ENCODE peak calls at places on chromosomes 5 and 9, in four cellular contexts. T is mesenchymal stem cell, J is neuronal stem cell, S is IMR-90. R is an unnamed sample.

GRCh38 chr5:74667396-74667795 is 17.6 kb upstream of the HEXB start:
- DNase-seq in J (no peak), T (peak), S (peak), R (no peak)

GRCh38 chr9:86721843-86722705 is 225.2 kb downstream of the GAS1 start:
- DNase-seq in J (no peak), T (peak), S (peak), R (no peak)

GRCh38 chr5:141771031-141771430 is 89.0 kb upstream of the ARAP3 start:
- DNase-seq in J (no peak), S (peak), T (peak), R (no peak)

GRCh38 chr9:136506425-136506824 is 23.6 kb upstream of the SEC16A start:
- DNase-seq in T (no peak), S (no peak), J (no peak), R (no peak)

GRCh38 chr9:134834217-134834956 is 46.2 kb upstream of the FCN2 start:
- DNase-seq in S (no peak), T (no peak), J (no peak), R (no peak)

GRCh38 chr9:118957585-118957984 is 411.6 kb downstream of the BRINP1 start:
- DNase-seq in S (no peak), J (no peak), T (no peak), R (no peak)

GRCh38 chr5:671459-672328 is 21.5 kb downstream of the TPPP start:
- DNase-seq in S (peak), T (peak), J (peak), R (peak)

GRCh38 chr9:111150241-111150640 is 112.0 kb upstream of the LPAR1 start:
- DNase-seq in T (no peak), S (no peak), J (no peak), R (no peak)

GRCh38 chr9:26744362-26744965 is 148.1 kb downstream of the CAAP1 start:
- DNase-seq in T (peak), S (peak), J (no peak), R (no peak)

GRCh38 chr5:58918015-58918729 is 335.3 kb downstream of the RAB3C start:
- DNase-seq in S (no peak), T (no peak), J (no peak), R (no peak)

GRCh38 chr9:127079741-127080140 is 42.7 kb downstream of the ANGPTL2 start:
- DNase-seq in J (no peak), T (no peak), S (no peak), R (no peak)

GRCh38 chr5:150507283-150508020 is 479 bp upstream of the NDST1 start:
- DNase-seq in T (no peak), J (no peak), S (no peak), R (no peak)

GRCh38 chr5:164501344-164501743 is 995.9 kb downstream of the MAT2B start:
- DNase-seq in J (no peak), T (no peak), S (no peak), R (no peak)
- H2BK15ac ChIP-seq in J (no peak), T (no peak), S (no peak), R (no peak)

DNA sequence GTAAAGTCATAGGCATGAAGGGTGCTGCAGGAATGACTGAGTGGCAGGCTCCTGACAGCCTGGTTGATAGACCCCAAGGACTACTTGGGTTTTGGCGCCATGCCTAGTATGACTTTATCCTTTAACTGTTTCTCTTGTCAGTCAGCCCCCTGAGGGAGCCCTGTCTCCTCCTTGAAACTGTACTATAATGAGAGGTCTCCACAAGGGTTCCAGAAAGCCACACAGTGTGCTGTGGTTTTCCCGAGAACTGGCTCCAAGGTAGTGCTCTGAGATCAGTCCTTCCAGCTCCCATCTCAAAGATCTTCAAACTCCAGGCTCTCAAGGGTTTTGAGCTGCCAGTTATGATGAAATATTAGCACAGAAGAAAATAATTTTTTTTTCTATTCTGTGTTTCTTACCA is 26.7 kb upstream of the TNC start:
- DNase-seq in T (no peak), J (no peak), S (no peak), R (no peak)
- H2BK15ac ChIP-seq in T (peak), J (no peak), S (peak), R (no peak)

GRCh38 chr9:129326061-129327005 is 148.3 kb upstream of the IER5L start:
- DNase-seq in J (no peak), T (no peak), S (no peak), R (no peak)
- H2BK15ac ChIP-seq in J (peak), T (peak), S (no peak), R (no peak)

DNA sequence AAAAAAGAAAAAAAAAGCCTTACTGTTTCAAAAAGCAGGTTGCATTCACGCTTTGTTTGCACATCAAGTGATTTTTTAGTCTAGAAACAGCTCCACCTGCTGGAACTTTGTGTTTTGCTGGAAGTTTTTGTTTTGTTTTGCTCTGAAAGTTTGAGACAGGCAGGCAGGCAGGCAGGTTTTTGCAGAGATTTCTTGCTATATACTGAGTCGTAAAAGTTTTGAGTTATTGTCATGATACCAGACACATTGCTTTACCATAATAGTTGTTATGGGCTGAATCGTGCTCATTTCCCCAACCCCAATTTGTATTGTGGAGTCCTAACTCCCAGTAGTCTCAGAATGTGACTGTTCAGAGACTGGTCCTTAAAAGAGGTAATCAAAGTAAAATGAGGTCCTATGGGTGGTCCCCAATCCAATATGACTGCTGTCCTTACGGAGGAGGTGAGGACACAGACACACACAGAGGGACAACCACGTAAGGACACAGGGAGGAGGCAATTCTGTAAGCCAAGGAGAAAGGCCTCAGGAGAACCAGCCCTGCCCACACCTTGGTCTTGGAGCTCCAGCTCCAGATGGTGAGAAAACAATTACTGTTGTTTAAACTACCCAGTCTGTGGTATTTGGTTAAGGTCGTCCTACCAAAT is 20.9 kb downstream of the OR2Y1 start:
- DNase-seq in S (peak), J (peak), T (peak), R (no peak)
- H2BK15ac ChIP-seq in S (no peak), J (no peak), T (no peak), R (no peak)

GRCh38 chr5:3346111-3346820 is 249.4 kb upstream of the IRX1 start:
- DNase-seq in S (no peak), J (no peak), T (no peak), R (no peak)
- H2BK15ac ChIP-seq in S (no peak), J (no peak), T (no peak), R (no peak)

GRCh38 chr9:37936376-37936775 is 32.4 kb upstream of the SLC25A51 start:
- DNase-seq in S (no peak), T (no peak), J (no peak), R (no peak)

GRCh38 chr9:37938121-37938906 is 34.4 kb upstream of the SLC25A51 start:
- DNase-seq in T (peak), J (no peak), S (peak), R (no peak)

GRCh38 chr9:37937403-37937802 is 33.5 kb upstream of the SLC25A51 start:
- DNase-seq in J (no peak), S (no peak), T (no peak), R (no peak)

GRCh38 chr9:37935106-37935505 is 31.2 kb upstream of the SLC25A51 start:
- DNase-seq in T (no peak), S (no peak), J (no peak), R (no peak)

GRCh38 chr9:37936965-37937364 is 33.0 kb upstream of the SLC25A51 start:
- DNase-seq in S (peak), J (no peak), T (peak), R (no peak)
- H2BK15ac ChIP-seq in S (peak), J (no peak), T (no peak), R (no peak)

GRCh38 chr9:130996672-130997394 is 12.1 kb upstream of the LAMC3 start:
- DNase-seq in J (no peak), T (no peak), S (no peak), R (peak)
- H2BK15ac ChIP-seq in J (no peak), T (no peak), S (no peak), R (no peak)

DNA sequence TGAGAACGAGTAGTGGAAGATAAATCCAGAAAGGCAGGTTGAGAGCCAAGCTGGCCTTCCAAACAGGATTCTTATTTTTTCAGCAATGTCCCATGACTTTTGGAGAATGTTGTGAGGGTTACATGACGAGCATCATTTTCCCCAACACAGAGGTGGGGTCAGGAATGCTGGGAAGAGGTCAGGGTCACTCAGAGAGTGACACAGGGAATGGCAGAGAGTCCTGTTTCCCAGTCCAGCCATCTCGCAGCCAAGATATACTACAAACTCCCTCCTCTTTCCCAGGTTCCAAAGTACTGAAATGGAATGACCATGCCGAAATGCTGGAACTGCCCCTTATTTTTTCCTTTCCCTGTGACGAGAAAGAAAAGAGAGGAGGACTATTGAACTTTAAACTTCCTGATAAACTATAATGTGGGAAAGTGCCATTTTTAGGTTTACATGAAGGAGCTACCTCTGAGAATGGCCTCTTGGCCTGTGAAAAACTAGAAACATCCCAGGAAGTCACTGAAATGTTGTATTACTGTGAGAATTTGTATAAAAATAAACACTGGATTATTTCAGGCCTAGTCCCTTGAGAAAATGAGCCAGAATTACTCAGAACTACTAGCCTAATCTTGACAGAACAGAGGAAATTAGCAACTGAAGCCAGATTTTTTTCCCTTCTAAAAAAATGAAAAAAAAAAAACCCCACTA is 420.4 kb downstream of the CETN3 start:
- DNase-seq in T (peak), S (no peak), J (no peak), R (no peak)
- H2BK15ac ChIP-seq in T (no peak), S (no peak), J (no peak), R (no peak)

GRCh38 chr9:129351058-129351641 is 173.1 kb upstream of the IER5L start:
- DNase-seq in J (peak), T (no peak), S (no peak), R (peak)

GRCh38 chr9:129348890-129349570 is 171.0 kb upstream of the IER5L start:
- DNase-seq in S (no peak), T (no peak), J (no peak), R (no peak)

GRCh38 chr9:129351642-129352151 is 173.6 kb upstream of the IER5L start:
- DNase-seq in S (no peak), J (no peak), T (peak), R (peak)

GRCh38 chr9:129349571-129349947 is 171.5 kb upstream of the IER5L start:
- DNase-seq in T (no peak), J (no peak), S (no peak), R (no peak)

DNA sequence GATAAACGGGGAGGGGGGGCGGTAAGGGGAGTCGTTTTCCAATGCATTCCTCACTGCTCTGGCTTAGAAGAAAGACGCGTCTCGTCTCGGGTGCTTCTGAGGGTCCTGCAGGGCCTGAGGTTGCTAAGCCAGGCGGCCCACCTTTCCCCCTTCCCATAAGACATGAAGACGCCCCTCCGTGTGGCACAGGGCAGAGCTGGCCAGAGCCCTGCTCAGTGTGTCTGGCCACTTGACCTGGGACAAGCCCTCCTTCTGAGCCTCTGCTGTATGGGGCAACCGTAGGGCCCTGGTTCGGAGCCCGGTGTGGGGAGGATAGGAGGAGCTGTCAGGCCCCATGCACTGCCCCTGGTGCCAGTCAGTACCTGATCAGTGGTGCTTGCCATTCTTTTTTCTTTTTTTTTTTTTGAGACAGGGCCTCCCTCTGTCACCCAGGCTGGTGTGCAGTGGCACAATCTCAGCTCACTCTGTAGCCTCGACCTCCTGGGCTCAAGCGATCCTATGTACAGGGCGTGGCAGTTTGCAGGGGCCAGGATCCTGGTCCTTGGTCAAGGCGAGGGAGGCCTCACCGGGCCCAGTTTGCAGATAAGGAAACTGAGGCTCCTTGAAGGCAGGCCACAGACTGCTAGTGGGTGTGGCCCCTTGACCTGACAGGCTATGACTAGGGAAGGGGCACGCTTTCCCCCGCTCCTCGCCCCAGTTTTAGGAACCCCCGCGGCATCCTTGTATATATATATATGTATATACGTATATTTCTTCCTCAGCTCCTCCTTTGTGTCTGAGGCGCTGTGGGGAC is 172.3 kb upstream of the IER5L start:
- DNase-seq in T (no peak), J (no peak), S (no peak), R (no peak)
- H2BK15ac ChIP-seq in T (peak), J (peak), S (no peak), R (no peak)

GRCh38 chr5:134536876-134537275 is 11.4 kb downstream of the JADE2 start:
- DNase-seq in T (no peak), J (no peak), S (no peak), R (no peak)

GRCh38 chr5:134537297-134537696 is 11.8 kb downstream of the JADE2 start:
- DNase-seq in J (no peak), T (no peak), S (no peak), R (no peak)

GRCh38 chr5:134534726-134535110 is 9.2 kb downstream of the JADE2 start:
- DNase-seq in S (no peak), T (no peak), J (no peak), R (no peak)

GRCh38 chr5:134533115-134533815 is 7.8 kb downstream of the JADE2 start:
- DNase-seq in S (no peak), J (no peak), T (no peak), R (no peak)

DNA sequence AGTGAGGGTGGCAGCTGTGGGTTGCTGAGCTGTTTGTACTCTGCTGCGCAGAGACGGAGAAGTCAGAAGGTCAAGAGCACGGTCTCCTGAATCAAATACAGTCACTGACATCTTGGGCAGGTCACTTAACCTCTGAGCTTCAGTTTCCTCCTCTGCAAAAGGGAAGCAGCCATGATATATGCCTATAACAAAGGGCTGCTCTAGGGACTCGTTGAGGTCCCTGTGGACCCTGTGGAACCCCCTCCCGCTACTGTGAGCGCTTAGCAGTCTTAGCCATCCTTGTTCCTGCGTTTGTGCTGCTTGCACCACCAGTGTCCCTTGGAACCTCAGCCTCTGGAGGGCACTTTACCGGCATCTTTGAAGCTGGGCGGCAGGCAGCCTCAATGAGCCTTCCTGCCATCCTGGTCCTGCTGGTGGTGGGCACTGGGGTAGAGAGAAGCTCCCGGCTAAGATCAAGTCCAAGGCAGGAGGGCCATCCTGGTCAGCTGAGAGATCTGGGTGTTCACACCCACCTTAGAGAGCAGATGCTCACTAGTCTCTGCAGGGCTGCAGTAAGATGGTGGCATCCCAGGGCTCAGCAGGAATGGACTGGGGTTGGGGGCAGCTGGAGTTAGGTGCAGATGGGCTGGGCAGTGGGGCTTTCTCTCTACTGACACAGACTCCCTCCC is 8.7 kb downstream of the JADE2 start:
- DNase-seq in S (no peak), T (no peak), J (no peak), R (no peak)
- H2BK15ac ChIP-seq in S (no peak), T (no peak), J (peak), R (no peak)

R was measured in H9.